ENCODE peak calls at places on chromosome 18, in four cellular contexts. F is fibroblast of pulmonary artery, P is activated B cell treated with CpG ODN at 0.5 μM for 24 hours, Z is GM13976. S is an unnamed sample.

GRCh38 chr18:12904012-12904516 is 20.0 kb upstream of the PTPN2 start:
- DNase-seq in F (peak), P (no peak), Z (no peak), S (no peak)

GRCh38 chr18:9835112-9835755 is 50.5 kb upstream of the TXNDC2 start:
- DNase-seq in F (no peak), P (no peak), Z (no peak), S (no peak)

GRCh38 chr18:76252880-76253279 is 242.2 kb downstream of the ZNF516 start:
- DNase-seq in F (peak), P (no peak), Z (no peak), S (no peak)

GRCh38 chr18:76425299-76426101 is 69.5 kb downstream of the ZNF516 start:
- DNase-seq in F (peak), P (no peak), Z (no peak), S (no peak)

GRCh38 chr18:22293417-22293816 is 124.0 kb downstream of the GATA6 start:
- DNase-seq in F (peak), P (no peak), Z (no peak), S (no peak)

GRCh38 chr18:26022585-26022984 is 67.8 kb downstream of the SS18 start:
- DNase-seq in F (no peak), P (no peak), Z (no peak), S (no peak)

GRCh38 chr18:334575-335132 is 66.8 kb upstream of the THOC1 start:
- DNase-seq in F (no peak), P (no peak), Z (no peak), S (no peak)

GRCh38 chr18:69483574-69483973 is 82.9 kb downstream of the DOK6 start:
- DNase-seq in F (no peak), P (no peak), Z (no peak), S (no peak)

GRCh38 chr18:43277164-43277600 is at the start of gene SYT4:
- DNase-seq in F (peak), P (no peak), Z (no peak), S (peak)

GRCh38 chr18:30451976-30452375 is 590.6 kb downstream of the DSC3 start:
- DNase-seq in F (no peak), P (no peak), Z (no peak), S (no peak)

GRCh38 chr18:30454920-30455319 is 587.6 kb downstream of the DSC3 start:
- DNase-seq in F (no peak), P (no peak), Z (no peak), S (no peak)

GRCh38 chr18:30455741-30456140 is 586.8 kb downstream of the DSC3 start:
- DNase-seq in F (no peak), P (no peak), Z (no peak), S (no peak)

DNA sequence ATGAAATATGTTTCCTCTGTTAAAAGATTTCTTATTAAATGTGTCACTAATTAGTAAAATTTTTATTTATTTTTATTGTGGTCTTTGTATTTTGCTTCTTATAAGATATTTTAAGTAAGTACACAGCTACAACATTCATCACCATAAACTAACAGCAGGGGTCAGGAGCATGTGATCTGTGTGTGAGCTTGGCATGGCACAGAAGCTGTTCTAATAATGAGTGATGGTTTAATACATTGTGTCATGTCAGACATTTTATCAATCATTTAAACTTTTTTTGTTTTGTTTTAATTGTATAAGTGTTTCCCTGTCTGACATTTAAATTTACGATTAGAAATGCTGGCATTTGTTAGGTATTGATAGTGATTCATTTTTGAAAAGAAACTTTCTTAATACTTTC is 585.4 kb downstream of the DSC3 start:
- DNase-seq in F (no peak), P (no peak), Z (no peak), S (no peak)
- TF ChIP-seq CTCF in F (no peak), P (no peak), Z (no peak), S (no peak)

GRCh38 chr18:31209041-31209440 is 46.4 kb upstream of the DSC1 start:
- DNase-seq in F (no peak), P (no peak), Z (no peak), S (no peak)
- TF ChIP-seq CTCF in F (no peak), P (no peak), Z (no peak), S (no peak)

DNA sequence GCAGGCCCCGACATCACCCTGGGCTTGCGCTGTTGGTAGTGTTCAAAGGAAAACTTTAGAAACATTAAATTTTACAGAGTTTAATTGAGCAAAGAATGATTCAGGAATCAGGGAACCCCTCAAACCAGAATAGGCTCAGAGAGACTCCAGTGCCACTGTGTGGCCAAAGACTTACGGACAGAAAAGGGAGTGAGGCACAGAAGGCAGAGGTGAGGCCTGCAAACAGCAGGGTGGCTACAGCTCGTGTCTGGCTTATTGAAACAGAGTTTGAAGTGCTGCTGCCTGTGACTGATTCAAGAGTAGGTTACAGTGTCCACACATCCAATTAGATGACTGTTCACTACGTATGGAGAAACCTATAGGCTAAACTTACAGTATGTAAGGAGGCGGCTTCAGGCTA is 2.4 kb upstream of the CTDP1 start:
- DNase-seq in F (no peak), P (no peak), Z (no peak), S (no peak)
- TF ChIP-seq CTCF in F (no peak), P (no peak), Z (no peak), S (no peak)

GRCh38 chr18:59700535-59700967 is 3.3 kb upstream of the CCBE1 start:
- DNase-seq in F (no peak), P (no peak), Z (no peak), S (no peak)
- TF ChIP-seq CTCF in F (no peak), P (no peak), Z (no peak), S (no peak)